ENCODE peak calls at places on chromosomes 16 and 17, in four cellular contexts. M, I, J and P are unnamed samples.
A peak's percentile ranks its signal among the peaks of the same experiment; 100 is the strongest.

GRCh38 chr17:40014375-40014980 is 762 bp upstream of the CSF3 start:
- DNase-seq in M (no peak), I (no peak), J (no peak), P (no peak)

GRCh38 chr17:22703786-22704441 is 1011.6 kb downstream of the KCNJ18 start:
- DNase-seq in M (no peak), I (no peak), J (no peak), P (no peak)

GRCh38 chr16:64440005-64440404 is 681.9 kb downstream of the CDH11 start:
- DNase-seq in M (no peak), J (no peak), I (no peak), P (peak; percentile 60)

GRCh38 chr17:48261297-48261880 is 153.8 kb downstream of the SNX11 start:
- DNase-seq in M (peak; percentile 81), I (peak; percentile 92), J (peak; percentile 72), P (peak; percentile 72)

GRCh38 chr16:22308824-22309520 is 11.8 kb downstream of the POLR3E start:
- DNase-seq in I (no peak), M (no peak), J (no peak), P (no peak)

GRCh38 chr17:9517396-9517795 is 58.2 kb downstream of the STX8 start:
- DNase-seq in I (peak; percentile 37), J (no peak), M (no peak), P (no peak)

GRCh38 chr16:49734330-49734729 is 121.6 kb downstream of the ZNF423 start:
- DNase-seq in M (no peak), I (no peak), J (no peak), P (no peak)

GRCh38 chr16:55499951-55500350 is 8.9 kb upstream of the LPCAT2 start:
- DNase-seq in J (peak; percentile 49), M (peak; percentile 41), I (no peak), P (peak; percentile 78)

GRCh38 chr16:23676924-23677480 is 1.7 kb upstream of the PLK1 start:
- DNase-seq in M (no peak), J (no peak), I (no peak), P (peak; percentile 33)

GRCh38 chr17:35428229-35428628 is 4.1 kb downstream of the SLFN12 start:
- DNase-seq in J (no peak), I (no peak), M (no peak), P (no peak)

GRCh38 chr17:10286324-10286723 is 86.5 kb downstream of the MYH13 start:
- DNase-seq in I (peak; percentile 43), J (no peak), M (no peak), P (no peak)

GRCh38 chr17:65027305-65027704 is 29.2 kb downstream of the GNA13 start:
- DNase-seq in J (peak; percentile 27), M (peak; percentile 65), I (peak; percentile 75), P (peak; percentile 96)

GRCh38 chr16:80994451-80994850 is 12.2 kb downstream of the CMC2 start:
- DNase-seq in I (no peak), M (no peak), J (no peak), P (peak; percentile 25)

GRCh38 chr16:912684-913613 is 57.8 kb downstream of the LMF1 start:
- DNase-seq in J (peak; percentile 40), I (no peak), M (no peak), P (no peak)

GRCh38 chr17:79948918-79949645 is 86.6 kb downstream of the TBC1D16 start:
- DNase-seq in M (no peak), I (no peak), J (peak; percentile 51), P (no peak)

GRCh38 chr17:77251622-77252021 is 110.9 kb downstream of the SEC14L1 start:
- DNase-seq in M (no peak), J (no peak), I (no peak), P (no peak)

GRCh38 chr16:3171181-3171854 is 16.7 kb upstream of the OR1F1 start:
- DNase-seq in M (no peak), J (peak; percentile 47), I (no peak), P (no peak)

GRCh38 chr16:28623172-28623711 is 13.4 kb upstream of the SULT1A1 start:
- DNase-seq in M (peak; percentile 43), I (peak; percentile 36), J (no peak), P (peak; percentile 67)

GRCh38 chr16:89697161-89697615 is 4.3 kb downstream of the SPATA2L start:
- DNase-seq in I (no peak), J (no peak), M (no peak), P (no peak)

DNA sequence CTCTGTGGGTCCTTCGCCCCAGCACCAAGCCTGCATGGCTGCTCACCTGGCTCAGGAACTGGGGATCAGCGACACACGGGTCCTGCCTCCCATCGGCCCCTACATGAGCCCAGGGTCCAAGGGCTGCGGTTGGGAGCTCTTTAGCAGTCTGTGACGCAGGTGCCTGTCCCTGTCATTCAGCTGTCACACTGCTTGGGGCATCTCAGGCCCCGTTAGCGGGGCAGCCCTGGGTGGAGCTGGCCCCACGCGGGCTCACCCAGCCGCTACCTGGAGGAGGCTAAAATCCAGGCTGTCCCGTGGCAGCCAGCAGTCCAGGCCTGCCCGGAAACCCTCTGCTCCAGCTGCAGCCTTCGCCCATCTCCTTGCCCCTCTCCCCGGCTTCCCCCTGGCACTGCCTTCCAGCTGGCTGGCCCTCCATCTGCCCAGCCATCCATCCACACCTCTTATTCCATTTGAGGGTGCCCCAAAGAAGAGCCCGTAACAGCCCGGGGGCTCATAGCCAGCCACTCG is 3.3 kb downstream of the GCGR start:
- DNase-seq in M (no peak), J (no peak), I (no peak), P (no peak)
- TF ChIP-seq EZH2 in M (no peak), J (no peak), I (no peak), P (no peak)

GRCh38 chr16:82391690-82392089 is 221.7 kb upstream of the MPHOSPH6 start:
- DNase-seq in M (no peak), I (no peak), J (no peak), P (no peak)

GRCh38 chr16:82396509-82396908 is 226.5 kb upstream of the MPHOSPH6 start:
- DNase-seq in M (no peak), I (no peak), J (no peak), P (no peak)

GRCh38 chr16:82395212-82395611 is 225.2 kb upstream of the MPHOSPH6 start:
- DNase-seq in M (no peak), J (no peak), I (no peak), P (no peak)
- H3K27me3 ChIP-seq in M (peaks cover 14% of the 10 kb centered on the region), J (no peaks in the 10 kb centered on the region), I (no peaks in the 10 kb centered on the region), P (no peaks in the 10 kb centered on the region)

GRCh38 chr16:47599512-47599911 is 138.4 kb downstream of the PHKB start:
- DNase-seq in I (no peak), J (no peak), M (no peak), P (no peak)
- TF ChIP-seq EZH2phosphoT487 in I (no peak), J (no peak), M (no peak), P (no peak)

GRCh38 chr16:54282923-54283734 is 3.5 kb downstream of the IRX3 start:
- DNase-seq in I (peak; percentile 56), M (no peak), J (peak; percentile 53), P (no peak)

GRCh38 chr16:54280751-54281150 is 5.8 kb downstream of the IRX3 start:
- DNase-seq in J (no peak), I (no peak), M (peak; percentile 13), P (no peak)

GRCh38 chr16:54283735-54284318 is 2.8 kb downstream of the IRX3 start:
- DNase-seq in J (peak; percentile 39), M (no peak), I (peak; percentile 26), P (no peak)

GRCh38 chr16:54281535-54282201 is 4.9 kb downstream of the IRX3 start:
- DNase-seq in M (no peak), I (peak; percentile 63), J (peak; percentile 47), P (no peak)

DNA sequence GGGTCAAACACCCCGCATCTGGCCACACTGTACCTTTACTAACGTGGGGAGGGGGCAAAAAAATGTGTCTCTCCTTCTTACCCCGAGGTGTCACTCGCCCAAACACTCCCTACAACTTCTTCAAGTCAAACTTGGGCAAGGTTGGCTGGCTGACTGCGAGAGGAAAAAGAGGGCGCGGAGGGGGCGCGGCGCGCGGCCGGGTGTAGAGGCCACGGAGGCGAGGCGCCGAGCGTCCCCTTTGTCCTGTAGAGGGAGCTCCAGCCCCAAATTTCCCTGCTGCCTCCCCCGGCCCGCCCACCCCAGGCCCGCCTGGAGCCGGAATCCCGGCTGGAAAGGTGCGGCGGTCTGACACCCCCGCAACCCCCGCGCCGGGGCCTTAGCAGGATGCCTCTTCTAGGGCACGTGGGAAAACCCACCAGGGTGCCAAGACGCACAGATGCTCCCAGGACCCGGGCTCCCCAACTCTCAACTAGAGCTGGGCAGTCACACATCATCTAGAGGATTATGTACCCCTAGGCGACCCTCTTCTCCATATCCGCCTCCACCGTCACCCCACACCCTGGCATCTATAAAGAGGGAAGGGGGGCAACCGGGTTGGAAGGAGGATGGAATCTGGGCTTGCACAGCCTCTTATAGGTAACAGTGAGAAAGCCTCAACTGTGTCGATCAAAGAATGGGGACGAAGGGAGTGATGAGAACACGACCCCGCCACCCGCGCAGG is 4.2 kb downstream of the IRX3 start:
- DNase-seq in M (peak; percentile 15), I (peak; percentile 81), J (peak; percentile 86), P (peak; percentile 4)
- TF ChIP-seq EZH2 in M (no peak), I (peak; percentile 57), J (no peak), P (no peak)

GRCh38 chr16:88542231-88542630 is 28.0 kb upstream of the ZC3H18 start:
- DNase-seq in M (no peak), J (no peak), I (no peak), P (no peak)
- H3K27me3 ChIP-seq in M (peaks cover 12% of the 10 kb centered on the region), J (peaks cover 24% of the 10 kb centered on the region), I (no peaks in the 10 kb centered on the region), P (peaks cover 23% of the 10 kb centered on the region)

GRCh38 chr16:27179500-27180072 is 23.7 kb upstream of the KDM8 start:
- DNase-seq in M (peak; percentile 58), J (peak; percentile 79), I (peak; percentile 91), P (peak; percentile 58)
- TF ChIP-seq EZH2phosphoT487 in M (no peak), J (no peak), I (no peak), P (no peak)

GRCh38 chr17:38674013-38674748 is 576 bp downstream of the EPOP start:
- DNase-seq in J (peak; percentile 65), I (peak; percentile 53), M (no peak), P (no peak)
- TF ChIP-seq EZH2 in J (no peak), I (peak; percentile 72), M (no peak), P (no peak)

GRCh38 chr17:74601944-74602572 is 10.0 kb upstream of the CD300LD start:
- DNase-seq in J (peak; percentile 53), M (peak; percentile 53), I (peak; percentile 67), P (peak; percentile 73)

GRCh38 chr17:74598346-74599022 is 6.4 kb upstream of the CD300LD start:
- DNase-seq in I (no peak), M (no peak), J (no peak), P (no peak)

GRCh38 chr17:74595037-74595436 is 3.0 kb upstream of the CD300LD start:
- DNase-seq in J (no peak), M (no peak), I (no peak), P (no peak)

GRCh38 chr17:74599531-74599939 is 7.5 kb upstream of the CD300LD start:
- DNase-seq in M (no peak), I (no peak), J (no peak), P (no peak)

DNA sequence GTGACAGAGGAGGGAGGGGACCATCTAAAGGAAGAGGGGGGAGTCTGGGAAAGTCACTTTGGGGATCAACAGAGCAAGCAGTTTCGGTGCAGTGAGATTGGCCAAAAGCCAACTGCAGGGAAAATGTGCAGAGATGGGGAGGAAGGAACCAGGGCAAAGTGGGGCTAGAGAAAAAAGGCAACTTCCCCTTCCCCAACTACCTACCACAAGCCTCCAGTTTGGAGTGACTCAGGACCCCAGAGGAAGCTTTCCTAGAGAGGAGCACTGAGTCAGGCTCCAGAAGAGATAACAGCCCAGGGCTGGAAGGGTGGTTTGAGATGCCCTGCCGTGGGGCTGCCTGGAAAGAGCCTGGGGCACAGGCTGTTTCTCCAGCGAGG is 6.9 kb upstream of the CD300LD start:
- DNase-seq in I (no peak), M (no peak), J (no peak), P (no peak)
- H3K27me3 ChIP-seq in I (no peaks in the 10 kb centered on the region), M (peaks cover 78% of the 10 kb centered on the region), J (no peaks in the 10 kb centered on the region), P (peaks cover 76% of the 10 kb centered on the region)